ENCODE peak calls at places on chromosomes 4 and X, in nine cellular contexts. One of them, this sample, is unnamed. For H3K27me3, the result is how much of the 10 kb centered on the place peaks cover.

GRCh38 chrX:154516655-154517100 is 646 bp upstream of the FAM3A start:
- DNase-seq in cardiac muscle cell: peak
- DNase-seq in AG04450: no peak
- DNase-seq in upper lobe of left lung: no peak
- DNase-seq in HL-60: no peak
- DNase-seq in mammary epithelial cell: no peak
- DNase-seq in fibroblast of lung: peak
- DNase-seq in heart right ventricle: no peak
- DNase-seq in ovary: peak
- DNase-seq in this sample: no peak

GRCh38 chrX:71251456-71251973 is 2.4 kb downstream of the ZMYM3 start:
- DNase-seq in cardiac muscle cell: no peak
- DNase-seq in AG04450: no peak
- DNase-seq in upper lobe of left lung: no peak
- DNase-seq in HL-60: no peak
- DNase-seq in mammary epithelial cell: no peak
- DNase-seq in fibroblast of lung: no peak
- DNase-seq in heart right ventricle: no peak
- DNase-seq in ovary: no peak
- DNase-seq in this sample: no peak

GRCh38 chr4:26441771-26442170 is 48.5 kb downstream of the CCKAR start:
- DNase-seq in cardiac muscle cell: no peak
- DNase-seq in AG04450: no peak
- DNase-seq in upper lobe of left lung: no peak
- DNase-seq in HL-60: no peak
- DNase-seq in mammary epithelial cell: no peak
- DNase-seq in fibroblast of lung: no peak
- DNase-seq in heart right ventricle: no peak
- DNase-seq in ovary: no peak
- DNase-seq in this sample: no peak

GRCh38 chrX:69077895-69078455 is 87.3 kb downstream of the PJA1 start:
- DNase-seq in cardiac muscle cell: no peak
- DNase-seq in AG04450: no peak
- DNase-seq in upper lobe of left lung: no peak
- DNase-seq in HL-60: no peak
- DNase-seq in mammary epithelial cell: no peak
- DNase-seq in fibroblast of lung: no peak
- DNase-seq in heart right ventricle: no peak
- DNase-seq in ovary: no peak
- DNase-seq in this sample: no peak

GRCh38 chr4:76956961-76957738 is 7.6 kb downstream of the SEPTIN11 start:
- DNase-seq in cardiac muscle cell: no peak
- DNase-seq in AG04450: no peak
- DNase-seq in upper lobe of left lung: no peak
- DNase-seq in HL-60: no peak
- DNase-seq in mammary epithelial cell: no peak
- DNase-seq in fibroblast of lung: peak
- DNase-seq in heart right ventricle: peak
- DNase-seq in ovary: no peak
- DNase-seq in this sample: no peak

GRCh38 chr4:79049840-79050520 is 110.7 kb upstream of the PAQR3 start:
- DNase-seq in cardiac muscle cell: no peak
- DNase-seq in AG04450: no peak
- DNase-seq in upper lobe of left lung: peak
- DNase-seq in HL-60: no peak
- DNase-seq in mammary epithelial cell: no peak
- DNase-seq in fibroblast of lung: no peak
- DNase-seq in heart right ventricle: no peak
- DNase-seq in ovary: no peak
- DNase-seq in this sample: no peak

GRCh38 chr4:157270108-157270507 is 49.6 kb downstream of the GRIA2 start:
- DNase-seq in cardiac muscle cell: no peak
- DNase-seq in AG04450: no peak
- DNase-seq in upper lobe of left lung: no peak
- DNase-seq in HL-60: no peak
- DNase-seq in mammary epithelial cell: no peak
- DNase-seq in fibroblast of lung: no peak
- DNase-seq in heart right ventricle: no peak
- DNase-seq in ovary: no peak
- DNase-seq in this sample: no peak

GRCh38 chr4:141130947-141131545 is 2.2 kb downstream of the RNF150 start:
- DNase-seq in cardiac muscle cell: peak
- DNase-seq in AG04450: no peak
- DNase-seq in upper lobe of left lung: no peak
- DNase-seq in HL-60: no peak
- DNase-seq in mammary epithelial cell: no peak
- DNase-seq in fibroblast of lung: no peak
- DNase-seq in heart right ventricle: no peak
- DNase-seq in ovary: no peak
- DNase-seq in this sample: no peak

GRCh38 chr4:68691186-68691585 is 20.7 kb upstream of the UGT2B15 start:
- DNase-seq in cardiac muscle cell: no peak
- DNase-seq in AG04450: no peak
- DNase-seq in upper lobe of left lung: no peak
- DNase-seq in HL-60: no peak
- DNase-seq in mammary epithelial cell: no peak
- DNase-seq in fibroblast of lung: no peak
- DNase-seq in heart right ventricle: no peak
- DNase-seq in ovary: no peak
- DNase-seq in this sample: no peak

GRCh38 chr4:151953286-151953685 is 192.5 kb upstream of the GATB start:
- DNase-seq in cardiac muscle cell: no peak
- DNase-seq in AG04450: no peak
- DNase-seq in upper lobe of left lung: no peak
- DNase-seq in HL-60: no peak
- DNase-seq in mammary epithelial cell: no peak
- DNase-seq in fibroblast of lung: no peak
- DNase-seq in heart right ventricle: no peak
- DNase-seq in ovary: no peak
- DNase-seq in this sample: no peak

GRCh38 chrX:13283512-13283911 is 36.3 kb downstream of the ATXN3L start:
- DNase-seq in cardiac muscle cell: no peak
- DNase-seq in AG04450: no peak
- DNase-seq in upper lobe of left lung: no peak
- DNase-seq in HL-60: peak
- DNase-seq in mammary epithelial cell: no peak
- DNase-seq in fibroblast of lung: no peak
- DNase-seq in heart right ventricle: no peak
- DNase-seq in ovary: no peak
- DNase-seq in this sample: no peak
- TF ChIP-seq CTCF in cardiac muscle cell: no peak
- TF ChIP-seq CTCF in AG04450: no peak
- TF ChIP-seq CTCF in upper lobe of left lung: no peak
- TF ChIP-seq CTCF in HL-60: no peak
- TF ChIP-seq CTCF in mammary epithelial cell: no peak
- TF ChIP-seq CTCF in fibroblast of lung: no peak
- TF ChIP-seq CTCF in heart right ventricle: no peak
- TF ChIP-seq CTCF in ovary: no peak
- TF ChIP-seq CTCF in this sample: no peak

GRCh38 chrX:136784231-136784630 is 3.5 kb upstream of the ARHGEF6 start:
- DNase-seq in cardiac muscle cell: no peak
- DNase-seq in AG04450: no peak
- DNase-seq in upper lobe of left lung: no peak
- DNase-seq in HL-60: no peak
- DNase-seq in mammary epithelial cell: no peak
- DNase-seq in fibroblast of lung: no peak
- DNase-seq in heart right ventricle: no peak
- DNase-seq in ovary: no peak
- DNase-seq in this sample: no peak
- H3K27me3 ChIP-seq in cardiac muscle cell: under half
- H3K27me3 ChIP-seq in AG04450: under half
- H3K27me3 ChIP-seq in upper lobe of left lung: under half
- H3K27me3 ChIP-seq in HL-60: under half
- H3K27me3 ChIP-seq in mammary epithelial cell: under half
- H3K27me3 ChIP-seq in fibroblast of lung: under half
- H3K27me3 ChIP-seq in heart right ventricle: under half
- H3K27me3 ChIP-seq in ovary: under half
- H3K27me3 ChIP-seq in this sample: under half

GRCh38 chr4:53651142-53651720 is 59.9 kb upstream of the LNX1 start:
- DNase-seq in cardiac muscle cell: no peak
- DNase-seq in AG04450: no peak
- DNase-seq in upper lobe of left lung: no peak
- DNase-seq in HL-60: no peak
- DNase-seq in mammary epithelial cell: no peak
- DNase-seq in fibroblast of lung: no peak
- DNase-seq in heart right ventricle: peak
- DNase-seq in ovary: peak
- DNase-seq in this sample: no peak

GRCh38 chr4:53656421-53656981 is 65.2 kb upstream of the LNX1 start:
- DNase-seq in cardiac muscle cell: no peak
- DNase-seq in AG04450: no peak
- DNase-seq in upper lobe of left lung: no peak
- DNase-seq in HL-60: no peak
- DNase-seq in mammary epithelial cell: no peak
- DNase-seq in fibroblast of lung: peak
- DNase-seq in heart right ventricle: no peak
- DNase-seq in ovary: peak
- DNase-seq in this sample: peak

GRCh38 chr4:53654300-53654758 is 63.0 kb upstream of the LNX1 start:
- DNase-seq in cardiac muscle cell: no peak
- DNase-seq in AG04450: no peak
- DNase-seq in upper lobe of left lung: no peak
- DNase-seq in HL-60: no peak
- DNase-seq in mammary epithelial cell: peak
- DNase-seq in fibroblast of lung: peak
- DNase-seq in heart right ventricle: no peak
- DNase-seq in ovary: no peak
- DNase-seq in this sample: no peak

GRCh38 chr4:53649357-53649756 is 58.1 kb upstream of the LNX1 start:
- DNase-seq in cardiac muscle cell: no peak
- DNase-seq in AG04450: no peak
- DNase-seq in upper lobe of left lung: no peak
- DNase-seq in HL-60: no peak
- DNase-seq in mammary epithelial cell: no peak
- DNase-seq in fibroblast of lung: no peak
- DNase-seq in heart right ventricle: no peak
- DNase-seq in ovary: no peak
- DNase-seq in this sample: no peak

DNA sequence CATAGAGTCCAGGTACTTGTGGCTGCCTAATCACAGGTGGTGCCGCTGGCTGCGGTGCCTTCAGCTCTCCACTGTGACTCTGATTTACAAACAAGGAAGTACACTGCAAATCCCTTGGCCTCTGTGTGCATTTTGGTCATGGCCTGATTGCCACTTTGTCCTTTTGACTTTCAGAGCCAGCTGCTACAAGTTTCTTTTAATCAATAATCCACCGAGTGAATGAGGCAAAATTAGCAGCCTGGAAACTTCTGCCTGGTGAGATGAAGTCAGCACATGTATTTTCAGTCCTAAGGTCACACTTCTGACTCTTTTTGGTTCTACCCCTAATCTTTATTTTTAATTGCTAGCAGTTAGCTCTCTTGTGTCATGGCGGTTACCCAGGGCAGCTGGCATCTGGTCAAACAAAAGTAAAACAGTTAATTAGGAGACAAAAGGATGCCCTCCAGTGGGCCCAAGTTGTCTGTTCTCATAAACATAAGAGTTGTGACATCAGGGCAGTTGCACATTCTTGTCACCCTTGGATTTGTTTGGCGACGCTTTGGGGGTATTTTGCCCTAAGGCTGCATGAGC is 62.3 kb upstream of the LNX1 start:
- DNase-seq in cardiac muscle cell: no peak
- DNase-seq in AG04450: no peak
- DNase-seq in upper lobe of left lung: no peak
- DNase-seq in HL-60: no peak
- DNase-seq in mammary epithelial cell: peak
- DNase-seq in fibroblast of lung: peak
- DNase-seq in heart right ventricle: no peak
- DNase-seq in ovary: peak
- DNase-seq in this sample: no peak
- TF ChIP-seq CTCF in cardiac muscle cell: no peak
- TF ChIP-seq CTCF in AG04450: no peak
- TF ChIP-seq CTCF in upper lobe of left lung: no peak
- TF ChIP-seq CTCF in HL-60: no peak
- TF ChIP-seq CTCF in mammary epithelial cell: peak
- TF ChIP-seq CTCF in fibroblast of lung: no peak
- TF ChIP-seq CTCF in heart right ventricle: no peak
- TF ChIP-seq CTCF in ovary: no peak
- TF ChIP-seq CTCF in this sample: no peak

GRCh38 chr4:16685536-16685935 is 212.9 kb downstream of the LDB2 start:
- DNase-seq in cardiac muscle cell: no peak
- DNase-seq in AG04450: no peak
- DNase-seq in upper lobe of left lung: no peak
- DNase-seq in HL-60: no peak
- DNase-seq in mammary epithelial cell: no peak
- DNase-seq in fibroblast of lung: no peak
- DNase-seq in heart right ventricle: no peak
- DNase-seq in ovary: no peak
- DNase-seq in this sample: no peak

GRCh38 chr4:16687011-16687410 is 211.4 kb downstream of the LDB2 start:
- DNase-seq in cardiac muscle cell: no peak
- DNase-seq in AG04450: no peak
- DNase-seq in upper lobe of left lung: no peak
- DNase-seq in HL-60: no peak
- DNase-seq in mammary epithelial cell: no peak
- DNase-seq in fibroblast of lung: peak
- DNase-seq in heart right ventricle: no peak
- DNase-seq in ovary: no peak
- DNase-seq in this sample: no peak

GRCh38 chr4:16682996-16683395 is 215.4 kb downstream of the LDB2 start:
- DNase-seq in cardiac muscle cell: no peak
- DNase-seq in AG04450: no peak
- DNase-seq in upper lobe of left lung: no peak
- DNase-seq in HL-60: no peak
- DNase-seq in mammary epithelial cell: no peak
- DNase-seq in fibroblast of lung: peak
- DNase-seq in heart right ventricle: no peak
- DNase-seq in ovary: no peak
- DNase-seq in this sample: no peak

GRCh38 chr4:16686195-16686594 is 212.2 kb downstream of the LDB2 start:
- DNase-seq in cardiac muscle cell: no peak
- DNase-seq in AG04450: peak
- DNase-seq in upper lobe of left lung: no peak
- DNase-seq in HL-60: no peak
- DNase-seq in mammary epithelial cell: no peak
- DNase-seq in fibroblast of lung: peak
- DNase-seq in heart right ventricle: no peak
- DNase-seq in ovary: no peak
- DNase-seq in this sample: peak

DNA sequence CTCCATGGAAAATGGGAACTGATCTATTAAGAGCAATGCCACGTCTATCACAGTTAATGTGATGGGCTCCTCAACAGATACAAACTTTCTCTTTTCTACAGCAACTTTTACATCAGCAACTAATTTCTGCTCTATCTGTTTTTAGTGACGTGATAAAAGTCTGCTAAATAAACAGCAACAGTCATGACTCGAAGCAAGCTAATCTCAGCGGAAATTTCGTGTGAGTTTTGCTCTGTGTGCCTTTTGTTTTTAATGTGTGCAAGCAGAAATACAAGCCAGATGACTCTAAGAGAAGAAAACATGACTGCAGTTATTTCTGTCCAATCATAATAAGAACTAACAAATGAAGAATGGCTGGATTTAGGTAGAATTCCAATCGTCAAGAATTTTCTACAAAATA is 214.4 kb downstream of the LDB2 start:
- DNase-seq in cardiac muscle cell: no peak
- DNase-seq in AG04450: no peak
- DNase-seq in upper lobe of left lung: no peak
- DNase-seq in HL-60: no peak
- DNase-seq in mammary epithelial cell: no peak
- DNase-seq in fibroblast of lung: peak
- DNase-seq in heart right ventricle: no peak
- DNase-seq in ovary: no peak
- DNase-seq in this sample: peak
- H3K27me3 ChIP-seq in cardiac muscle cell: under half
- H3K27me3 ChIP-seq in AG04450: under half
- H3K27me3 ChIP-seq in upper lobe of left lung: under half
- H3K27me3 ChIP-seq in HL-60: under half
- H3K27me3 ChIP-seq in mammary epithelial cell: under half
- H3K27me3 ChIP-seq in fibroblast of lung: under half
- H3K27me3 ChIP-seq in heart right ventricle: under half
- H3K27me3 ChIP-seq in ovary: under half
- H3K27me3 ChIP-seq in this sample: under half